ENCODE peak calls at places on chromosomes 7 and 10, in nine cellular contexts. W is substantia nigra; U is T-helper 9 cell; V is AG04450; P is CD8-positive, alpha-beta T cell; J is iPS DF 6.9; N is stimulated activated CD8-positive, alpha-beta memory T cell treated with anti-CD3 and anti-CD28 coated beads, Interleukin-15, amount 100 ng/mL, for 4 hours; T is NCI-H2107; O is MCF 10A. X is an unnamed sample.
A peak's percentile ranks its signal among the peaks of the same experiment; 100 is the strongest.

GRCh38 chr10:88399240-88399639 is 183.9 kb downstream of the RNLS start:
- DNase-seq in W (no peak), U (no peak), V (no peak), P (no peak), J (no peak), N (no peak), T (no peak), O (no peak), X (no peak)

GRCh38 chr10:75238182-75239180 is 2.7 kb upstream of the COMTD1 start:
- DNase-seq in W (no peak), U (no peak), V (no peak), P (no peak), J (no peak), N (no peak), T (no peak), O (no peak), X (no peak)

GRCh38 chr10:24900888-24901685 is 51.3 kb downstream of the PRTFDC1 start:
- DNase-seq in W (no peak), U (no peak), V (no peak), P (no peak), J (no peak), N (no peak), T (no peak), O (no peak), X (no peak)

GRCh38 chr7:155652156-155653124 is 8.0 kb downstream of the RBM33 start:
- DNase-seq in W (no peak), U (no peak), V (no peak), P (no peak), J (no peak), N (no peak), T (no peak), O (no peak), X (no peak)

GRCh38 chr7:75971961-75972763 is 22.2 kb downstream of the TMEM120A start:
- DNase-seq in W (no peak), U (no peak), V (no peak), P (no peak), J (no peak), N (no peak), T (no peak), O (no peak), X (no peak)

GRCh38 chr10:131850490-131850880 is 50.3 kb upstream of the PPP2R2D start:
- DNase-seq in W (no peak), U (no peak), V (no peak), P (no peak), J (no peak), N (no peak), T (no peak), O (no peak), X (no peak)

GRCh38 chr7:140904081-140904480 is 20.6 kb downstream of the BRAF start:
- DNase-seq in W (no peak), U (no peak), V (no peak), P (no peak), J (no peak), N (no peak), T (no peak), O (peak; percentile 36), X (no peak)

GRCh38 chr10:79244841-79245504 is 102.3 kb upstream of the PPIF start:
- DNase-seq in W (no peak), U (peak; percentile 8), V (no peak), P (peak; percentile 60), J (no peak), N (no peak), T (no peak), O (no peak), X (no peak)

GRCh38 chr10:86411281-86411841 is 44.8 kb upstream of the GRID1 start:
- DNase-seq in W (no peak), U (no peak), V (peak; percentile 46), P (peak; percentile 64), J (no peak), N (peak; percentile 20), T (no peak), O (no peak), X (no peak)